ENCODE peak calls at places on chromosome 19, in nine cellular contexts. H is IMR-90, R is A549, B is ovary, Z is heart left ventricle, M is prostate gland, A is tibial nerve, X is uterus, T is adrenal gland. S is an unnamed sample.

GRCh38 chr19:19552811-19553210 is 14.7 kb downstream of the CILP2 start:
- DNase-seq in H (no peak), R (peak; percentile 47), T (no peak), B (no peak), Z (no peak), M (no peak), A (no peak), X (no peak), S (peak; percentile 81)

GRCh38 chr19:31784631-31785237 is 435.5 kb upstream of the TSHZ3 start:
- DNase-seq in H (no peak), T (no peak), R (no peak), Z (peak; percentile 25), X (no peak), B (peak; percentile 55), M (no peak), A (peak; percentile 30), S (no peak)

GRCh38 chr19:58476498-58477015 is 405 bp downstream of the ZNF446 start:
- DNase-seq in A (no peak), R (peak; percentile 28), M (no peak), B (no peak), T (no peak), H (no peak), X (no peak), Z (no peak), S (no peak)

GRCh38 chr19:35347171-35347929 is at the start of gene FFAR1:
- DNase-seq in R (no peak), Z (peak; percentile 37), T (peak; percentile 17), H (no peak), X (no peak), B (peak; percentile 12), M (no peak), A (no peak), S (no peak)

GRCh38 chr19:48819366-48819816 is 8.6 kb upstream of the BCAT2 start:
- DNase-seq in R (peak; percentile 89), B (peak; percentile 89), A (peak; percentile 86), T (peak; percentile 98), X (peak; percentile 88), H (peak; percentile 79), Z (peak; percentile 80), M (peak; percentile 97), S (peak; percentile 33)

GRCh38 chr19:29714371-29714952 is 599 bp downstream of the C19orf12 start:
- DNase-seq in M (no peak), B (no peak), R (no peak), T (no peak), H (no peak), X (no peak), Z (no peak), A (no peak), S (peak; percentile 36)

GRCh38 chr19:50646074-50646807 is 3.0 kb upstream of the C19orf81 start:
- DNase-seq in M (no peak), X (no peak), A (no peak), B (no peak), R (peak; percentile 83), T (peak; percentile 69), Z (no peak), H (peak; percentile 54), S (peak; percentile 93)

GRCh38 chr19:33446918-33447293 is 73.4 kb downstream of the CEBPG start:
- DNase-seq in H (no peak), X (no peak), T (no peak), R (no peak), Z (no peak), M (no peak), B (no peak), A (no peak), S (no peak)

GRCh38 chr19:47725759-47726401 is 12.7 kb downstream of the EHD2 start:
- DNase-seq in T (no peak), Z (no peak), A (no peak), B (no peak), R (peak; percentile 53), X (no peak), M (peak; percentile 75), H (no peak), S (no peak)

GRCh38 chr19:31312629-31313244 is 36.5 kb downstream of the TSHZ3 start:
- DNase-seq in R (no peak), X (no peak), M (no peak), Z (no peak), H (no peak), B (no peak), T (no peak), A (no peak), S (no peak)

GRCh38 chr19:5137571-5138124 is 168.7 kb downstream of the KDM4B start:
- DNase-seq in R (no peak), T (no peak), Z (no peak), H (no peak), M (no peak), B (no peak), A (no peak), X (no peak), S (no peak)

GRCh38 chr19:37907735-37908066 is 693 bp downstream of the SIPA1L3 start:
- DNase-seq in H (no peak), Z (no peak), M (no peak), X (no peak), R (no peak), T (no peak), B (no peak), A (no peak), S (no peak)

GRCh38 chr19:23062921-23063320 is 53.9 kb upstream of the ZNF730 start:
- DNase-seq in M (no peak), H (no peak), T (no peak), B (no peak), X (no peak), R (no peak), Z (no peak), A (no peak), S (no peak)

DNA sequence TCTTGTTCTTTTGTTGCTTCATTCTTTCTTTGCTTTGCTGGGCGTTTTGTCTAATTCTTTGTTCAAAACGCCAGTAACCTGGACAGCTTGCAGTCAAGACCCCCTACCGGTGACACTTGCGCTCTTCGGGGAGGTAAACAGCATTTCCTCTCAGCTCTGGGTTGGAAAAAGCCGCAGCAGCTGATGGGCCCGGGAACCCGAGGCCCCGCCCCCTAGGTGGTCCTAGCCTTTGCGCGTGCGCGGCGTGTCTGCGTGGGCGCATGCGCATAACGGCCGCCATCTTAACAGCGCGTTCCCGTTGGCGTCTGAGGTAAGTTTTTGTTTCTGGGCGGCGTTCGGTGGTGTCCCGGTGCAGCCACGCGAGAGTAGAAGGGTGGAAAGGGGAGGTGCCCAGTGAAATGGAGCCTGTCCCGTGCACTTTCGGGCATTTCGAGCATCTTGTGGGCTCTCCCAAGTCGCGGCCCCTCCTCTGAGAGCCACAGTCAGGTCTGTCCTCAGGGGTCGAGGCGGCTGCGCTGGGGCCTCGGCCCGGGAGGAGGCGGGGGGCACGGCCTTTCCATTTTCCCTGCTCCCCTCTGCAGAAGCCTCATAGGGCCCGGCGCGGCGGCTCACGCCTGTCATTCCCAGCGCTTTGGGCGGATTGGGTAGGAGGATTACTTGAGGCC is at the start of gene ZNF559:
- DNase-seq in B (peak; percentile 95), R (peak; percentile 94), A (peak; percentile 85), X (peak; percentile 96), H (peak; percentile 92), M (peak; percentile 89), Z (peak; percentile 93), T (peak; percentile 95), S (peak; percentile 75)
- TF ChIP-seq POLR2A in B (no peak), R (peak; percentile 31), A (peak; percentile 46), X (peak; percentile 19), H (peak; percentile 26), M (peak; percentile 43), Z (no peak), T (no peak), S (peak; percentile 67)

DNA sequence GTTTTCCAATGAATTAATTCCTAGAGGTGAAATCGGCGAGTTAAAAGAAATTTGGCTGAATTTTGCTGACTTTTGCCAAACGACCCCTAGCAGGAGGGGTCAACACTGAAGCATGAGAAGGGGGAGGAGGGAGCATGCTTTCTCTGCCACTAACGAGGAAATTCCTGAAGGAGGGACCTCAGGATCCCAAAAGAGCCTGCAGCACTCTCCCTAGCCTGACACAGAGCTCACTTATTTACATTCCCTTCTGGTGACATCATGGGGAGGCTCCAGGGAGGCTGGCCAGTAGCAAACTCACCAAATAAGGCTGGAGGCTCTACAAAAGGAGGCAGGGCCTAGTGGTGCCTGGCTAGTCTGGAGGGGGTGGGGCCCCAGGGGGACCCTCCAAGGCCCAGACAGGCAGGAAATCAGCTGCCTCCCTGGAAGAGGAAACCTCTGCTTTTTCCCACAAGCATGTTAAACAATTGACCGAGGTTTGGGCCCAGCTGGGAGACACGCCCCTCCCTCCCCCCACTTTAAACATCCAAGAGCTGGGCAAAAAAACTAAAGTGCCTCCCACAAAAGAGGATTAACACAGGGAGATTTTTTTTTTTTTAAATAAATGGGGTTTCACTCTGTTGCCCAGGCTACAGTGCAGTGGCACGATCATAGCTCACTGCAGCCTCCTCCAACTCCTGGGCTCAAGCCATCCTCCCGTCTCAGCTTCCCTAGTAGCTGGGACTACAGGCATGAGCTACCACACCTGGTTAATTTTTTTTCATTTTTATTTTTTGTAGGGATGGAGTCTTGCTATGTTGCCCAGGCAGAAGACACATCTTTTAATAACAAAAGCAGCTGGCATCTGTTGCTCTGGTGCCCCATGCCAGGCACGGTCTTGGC is 2.1 kb downstream of the DAPK3 start:
- DNase-seq in T (peak; percentile 80), X (peak; percentile 90), M (peak; percentile 92), R (peak; percentile 97), A (peak; percentile 79), B (peak; percentile 85), Z (peak; percentile 96), H (peak; percentile 100), S (peak; percentile 90)
- TF ChIP-seq POLR2A in T (no peak), X (peak; percentile 85), M (peak; percentile 65), R (no peak), A (peak; percentile 56), B (no peak), Z (peak; percentile 37), H (peak; percentile 54), S (no peak)

GRCh38 chr19:45927565-45928261 is 13.1 kb upstream of the NANOS2 start:
- DNase-seq in M (peak; percentile 83), T (peak; percentile 90), Z (peak; percentile 89), B (peak; percentile 95), R (peak; percentile 97), A (peak; percentile 73), X (peak; percentile 89), H (peak; percentile 84), S (peak; percentile 83)
- TF ChIP-seq POLR2A in M (peak; percentile 12), T (no peak), Z (no peak), B (no peak), R (no peak), A (no peak), X (no peak), H (no peak), S (peak; percentile 24)

GRCh38 chr19:12788682-12789097 is 2.6 kb upstream of the JUNB start:
- DNase-seq in Z (peak; percentile 91), R (peak; percentile 89), T (peak; percentile 86), M (peak; percentile 71), B (peak; percentile 90), A (no peak), X (peak; percentile 79), H (peak; percentile 75), S (no peak)

GRCh38 chr19:12790628-12791344 is 500 bp upstream of the JUNB start:
- DNase-seq in T (no peak), M (no peak), R (no peak), B (peak; percentile 41), A (no peak), Z (no peak), X (no peak), H (no peak), S (no peak)

GRCh38 chr19:12789098-12789903 is 2.0 kb upstream of the JUNB start:
- DNase-seq in A (no peak), Z (no peak), R (peak; percentile 53), H (peak; percentile 18), X (no peak), B (no peak), T (no peak), M (no peak), S (no peak)

GRCh38 chr19:12791345-12792047 is at the start of gene JUNB:
- DNase-seq in Z (peak; percentile 99), M (peak; percentile 98), H (peak; percentile 96), B (peak; percentile 99), A (peak; percentile 96), R (peak; percentile 95), T (peak; percentile 98), X (peak; percentile 97), S (peak; percentile 91)

GRCh38 chr19:12789904-12790619 is 1.2 kb upstream of the JUNB start:
- DNase-seq in B (peak; percentile 99), Z (peak; percentile 98), X (peak; percentile 98), T (peak; percentile 98), H (peak; percentile 93), M (peak; percentile 94), R (peak; percentile 94), A (peak; percentile 93), S (peak; percentile 92)
- TF ChIP-seq POLR2A in B (peak; percentile 95), Z (no peak), X (peak; percentile 92), T (peak; percentile 83), H (peak; percentile 15), M (peak; percentile 79), R (peak; percentile 9), A (peak; percentile 94), S (peak; percentile 23)